ENCODE peak calls at places on chromosome 4, in ten cellular contexts. One of them, this sample, is unnamed. For H3K4me1, the result is how much of the 10 kb centered on the place peaks cover.

GRCh38 chr4:22670953-22671352 is 21.8 kb upstream of the GBA3 start:
- DNase-seq in cardiac muscle cell: peak
- DNase-seq in suprapubic skin: no peak
- DNase-seq in body of pancreas: no peak
- DNase-seq in ascending aorta: no peak
- DNase-seq in neuronal stem cell: no peak
- DNase-seq in aorta: no peak
- DNase-seq in IMR-90: peak
- DNase-seq in adrenal gland: no peak
- DNase-seq in SK-N-SH: no peak
- DNase-seq in this sample: no peak

GRCh38 chr4:138310991-138311390 is 68.8 kb upstream of the SLC7A11 start:
- DNase-seq in cardiac muscle cell: peak
- DNase-seq in IMR-90: peak
- DNase-seq in neuronal stem cell: no peak
- DNase-seq in adrenal gland: no peak
- DNase-seq in SK-N-SH: no peak
- DNase-seq in ascending aorta: no peak
- DNase-seq in suprapubic skin: no peak
- DNase-seq in body of pancreas: no peak
- DNase-seq in aorta: no peak
- DNase-seq in this sample: no peak

GRCh38 chr4:121421594-121421993 is 40.8 kb upstream of the QRFPR start:
- DNase-seq in suprapubic skin: no peak
- DNase-seq in ascending aorta: no peak
- DNase-seq in adrenal gland: no peak
- DNase-seq in aorta: no peak
- DNase-seq in SK-N-SH: no peak
- DNase-seq in neuronal stem cell: peak
- DNase-seq in body of pancreas: no peak
- DNase-seq in cardiac muscle cell: peak
- DNase-seq in IMR-90: no peak
- DNase-seq in this sample: no peak

GRCh38 chr4:104966349-104967033 is 180.2 kb upstream of the TET2 start:
- DNase-seq in suprapubic skin: no peak
- DNase-seq in adrenal gland: no peak
- DNase-seq in neuronal stem cell: no peak
- DNase-seq in SK-N-SH: no peak
- DNase-seq in aorta: no peak
- DNase-seq in cardiac muscle cell: peak
- DNase-seq in ascending aorta: no peak
- DNase-seq in body of pancreas: no peak
- DNase-seq in IMR-90: no peak
- DNase-seq in this sample: peak

GRCh38 chr4:182577411-182577810 is 334.2 kb downstream of the TENM3 start:
- DNase-seq in ascending aorta: no peak
- DNase-seq in body of pancreas: no peak
- DNase-seq in IMR-90: peak
- DNase-seq in neuronal stem cell: no peak
- DNase-seq in cardiac muscle cell: no peak
- DNase-seq in SK-N-SH: no peak
- DNase-seq in aorta: no peak
- DNase-seq in suprapubic skin: no peak
- DNase-seq in adrenal gland: no peak
- DNase-seq in this sample: no peak

GRCh38 chr4:56271121-56271520 is 116.2 kb downstream of the AASDH start:
- DNase-seq in ascending aorta: no peak
- DNase-seq in suprapubic skin: no peak
- DNase-seq in neuronal stem cell: no peak
- DNase-seq in cardiac muscle cell: no peak
- DNase-seq in adrenal gland: no peak
- DNase-seq in body of pancreas: no peak
- DNase-seq in IMR-90: no peak
- DNase-seq in aorta: no peak
- DNase-seq in SK-N-SH: no peak
- DNase-seq in this sample: no peak

GRCh38 chr4:189823611-189824010 is 117.1 kb upstream of the FRG1 start:
- DNase-seq in IMR-90: no peak
- DNase-seq in neuronal stem cell: no peak
- DNase-seq in aorta: no peak
- DNase-seq in suprapubic skin: no peak
- DNase-seq in ascending aorta: no peak
- DNase-seq in body of pancreas: no peak
- DNase-seq in cardiac muscle cell: no peak
- DNase-seq in SK-N-SH: no peak
- DNase-seq in adrenal gland: no peak
- DNase-seq in this sample: no peak

GRCh38 chr4:5893013-5893580 is at the start of gene CRMP1:
- DNase-seq in ascending aorta: no peak
- DNase-seq in neuronal stem cell: peak
- DNase-seq in SK-N-SH: peak
- DNase-seq in body of pancreas: peak
- DNase-seq in adrenal gland: no peak
- DNase-seq in cardiac muscle cell: peak
- DNase-seq in IMR-90: no peak
- DNase-seq in suprapubic skin: no peak
- DNase-seq in aorta: no peak
- DNase-seq in this sample: no peak

GRCh38 chr4:39941682-39942217 is 36.0 kb downstream of the PDS5A start:
- DNase-seq in ascending aorta: no peak
- DNase-seq in cardiac muscle cell: no peak
- DNase-seq in SK-N-SH: no peak
- DNase-seq in aorta: no peak
- DNase-seq in body of pancreas: no peak
- DNase-seq in suprapubic skin: no peak
- DNase-seq in IMR-90: no peak
- DNase-seq in adrenal gland: no peak
- DNase-seq in neuronal stem cell: no peak
- DNase-seq in this sample: no peak

GRCh38 chr4:27057053-27057452 is 196.4 kb downstream of the STIM2 start:
- DNase-seq in IMR-90: no peak
- DNase-seq in neuronal stem cell: no peak
- DNase-seq in ascending aorta: no peak
- DNase-seq in adrenal gland: no peak
- DNase-seq in cardiac muscle cell: no peak
- DNase-seq in SK-N-SH: no peak
- DNase-seq in suprapubic skin: no peak
- DNase-seq in aorta: no peak
- DNase-seq in body of pancreas: no peak
- DNase-seq in this sample: peak

GRCh38 chr4:168488800-168489404 is 8.0 kb upstream of the PALLD start:
- DNase-seq in adrenal gland: no peak
- DNase-seq in body of pancreas: no peak
- DNase-seq in cardiac muscle cell: no peak
- DNase-seq in aorta: no peak
- DNase-seq in neuronal stem cell: no peak
- DNase-seq in SK-N-SH: no peak
- DNase-seq in ascending aorta: no peak
- DNase-seq in suprapubic skin: no peak
- DNase-seq in IMR-90: no peak
- DNase-seq in this sample: no peak

GRCh38 chr4:133102612-133103409 is 46.3 kb upstream of the PCDH10 start:
- DNase-seq in aorta: no peak
- DNase-seq in cardiac muscle cell: peak
- DNase-seq in SK-N-SH: no peak
- DNase-seq in suprapubic skin: no peak
- DNase-seq in ascending aorta: no peak
- DNase-seq in neuronal stem cell: no peak
- DNase-seq in IMR-90: no peak
- DNase-seq in body of pancreas: no peak
- DNase-seq in adrenal gland: no peak
- DNase-seq in this sample: no peak

GRCh38 chr4:86482851-86483490 is 111.1 kb upstream of the PTPN13 start:
- DNase-seq in cardiac muscle cell: peak
- DNase-seq in neuronal stem cell: peak
- DNase-seq in suprapubic skin: no peak
- DNase-seq in ascending aorta: no peak
- DNase-seq in aorta: no peak
- DNase-seq in SK-N-SH: peak
- DNase-seq in body of pancreas: no peak
- DNase-seq in IMR-90: no peak
- DNase-seq in adrenal gland: no peak
- DNase-seq in this sample: no peak

GRCh38 chr4:8244001-8244757 is 25.4 kb upstream of the HTRA3 start:
- DNase-seq in suprapubic skin: no peak
- DNase-seq in cardiac muscle cell: no peak
- DNase-seq in SK-N-SH: no peak
- DNase-seq in adrenal gland: no peak
- DNase-seq in aorta: no peak
- DNase-seq in body of pancreas: no peak
- DNase-seq in IMR-90: no peak
- DNase-seq in ascending aorta: no peak
- DNase-seq in neuronal stem cell: no peak
- DNase-seq in this sample: no peak

GRCh38 chr4:138242830-138243149 is 641 bp upstream of the SLC7A11 start:
- DNase-seq in body of pancreas: no peak
- DNase-seq in SK-N-SH: no peak
- DNase-seq in ascending aorta: no peak
- DNase-seq in IMR-90: no peak
- DNase-seq in aorta: no peak
- DNase-seq in adrenal gland: no peak
- DNase-seq in suprapubic skin: no peak
- DNase-seq in neuronal stem cell: no peak
- DNase-seq in cardiac muscle cell: no peak
- DNase-seq in this sample: no peak

GRCh38 chr4:40299704-40300336 is 35.3 kb upstream of the CHRNA9 start:
- DNase-seq in aorta: no peak
- DNase-seq in body of pancreas: no peak
- DNase-seq in suprapubic skin: no peak
- DNase-seq in ascending aorta: no peak
- DNase-seq in cardiac muscle cell: no peak
- DNase-seq in SK-N-SH: no peak
- DNase-seq in adrenal gland: no peak
- DNase-seq in IMR-90: no peak
- DNase-seq in neuronal stem cell: no peak
- DNase-seq in this sample: no peak

GRCh38 chr4:139300431-139301142 is 718 bp upstream of the NAA15 start:
- DNase-seq in suprapubic skin: no peak
- DNase-seq in ascending aorta: no peak
- DNase-seq in neuronal stem cell: no peak
- DNase-seq in SK-N-SH: peak
- DNase-seq in aorta: no peak
- DNase-seq in cardiac muscle cell: peak
- DNase-seq in adrenal gland: no peak
- DNase-seq in IMR-90: peak
- DNase-seq in body of pancreas: peak
- DNase-seq in this sample: peak

GRCh38 chr4:25807101-25807728 is 55.6 kb downstream of the SEL1L3 start:
- DNase-seq in aorta: no peak
- DNase-seq in IMR-90: peak
- DNase-seq in adrenal gland: no peak
- DNase-seq in neuronal stem cell: no peak
- DNase-seq in SK-N-SH: no peak
- DNase-seq in ascending aorta: no peak
- DNase-seq in suprapubic skin: no peak
- DNase-seq in body of pancreas: no peak
- DNase-seq in cardiac muscle cell: no peak
- DNase-seq in this sample: no peak

GRCh38 chr4:88793473-88793872 is 95.8 kb upstream of the NAP1L5 start:
- DNase-seq in body of pancreas: no peak
- DNase-seq in IMR-90: no peak
- DNase-seq in ascending aorta: no peak
- DNase-seq in neuronal stem cell: no peak
- DNase-seq in cardiac muscle cell: no peak
- DNase-seq in suprapubic skin: no peak
- DNase-seq in adrenal gland: no peak
- DNase-seq in SK-N-SH: no peak
- DNase-seq in aorta: no peak
- DNase-seq in this sample: no peak

GRCh38 chr4:173522160-173522873 is 7.7 kb downstream of the HAND2 start:
- DNase-seq in suprapubic skin: peak
- DNase-seq in adrenal gland: no peak
- DNase-seq in SK-N-SH: peak
- DNase-seq in cardiac muscle cell: peak
- DNase-seq in ascending aorta: no peak
- DNase-seq in aorta: peak
- DNase-seq in body of pancreas: peak
- DNase-seq in neuronal stem cell: no peak
- DNase-seq in IMR-90: peak
- DNase-seq in this sample: peak
- H3K4me1 ChIP-seq in suprapubic skin: under half
- H3K4me1 ChIP-seq in adrenal gland: under half
- H3K4me1 ChIP-seq in SK-N-SH: under half
- H3K4me1 ChIP-seq in cardiac muscle cell: under half
- H3K4me1 ChIP-seq in ascending aorta: under half
- H3K4me1 ChIP-seq in aorta: under half
- H3K4me1 ChIP-seq in body of pancreas: under half
- H3K4me1 ChIP-seq in neuronal stem cell: under half
- H3K4me1 ChIP-seq in IMR-90: under half
- H3K4me1 ChIP-seq in this sample: under half

GRCh38 chr4:80336582-80336981 is 1.1 kb downstream of the CFAP299 start:
- DNase-seq in ascending aorta: no peak
- DNase-seq in SK-N-SH: peak
- DNase-seq in aorta: no peak
- DNase-seq in adrenal gland: no peak
- DNase-seq in suprapubic skin: no peak
- DNase-seq in IMR-90: peak
- DNase-seq in cardiac muscle cell: peak
- DNase-seq in neuronal stem cell: peak
- DNase-seq in body of pancreas: peak
- DNase-seq in this sample: peak
- H3K4me3 ChIP-seq in ascending aorta: peak
- H3K4me3 ChIP-seq in SK-N-SH: peak
- H3K4me3 ChIP-seq in aorta: no peak
- H3K4me3 ChIP-seq in adrenal gland: no peak
- H3K4me3 ChIP-seq in suprapubic skin: peak
- H3K4me3 ChIP-seq in IMR-90: no peak
- H3K4me3 ChIP-seq in cardiac muscle cell: no peak
- H3K4me3 ChIP-seq in neuronal stem cell: no peak
- H3K4me3 ChIP-seq in body of pancreas: no peak
- H3K4me3 ChIP-seq in this sample: peak

DNA sequence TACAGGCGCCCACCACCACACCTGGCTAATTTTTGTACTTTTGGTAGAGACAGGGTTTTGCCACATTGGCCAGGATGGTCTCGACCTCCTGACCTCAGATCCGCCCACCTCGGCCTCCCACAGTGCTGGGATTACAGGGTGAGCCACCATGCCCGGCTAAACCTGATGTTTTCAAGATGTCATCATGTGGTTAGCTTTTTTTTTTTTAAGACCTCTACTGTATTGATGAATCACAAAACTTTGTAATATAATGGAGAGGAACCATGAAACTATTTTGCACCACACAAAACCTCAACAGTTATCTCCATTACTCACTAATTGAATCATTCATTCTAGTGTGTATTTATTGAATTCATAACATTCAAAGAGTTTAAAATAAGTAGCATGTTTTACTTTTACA is 94.7 kb upstream of the NEIL3 start:
- DNase-seq in neuronal stem cell: no peak
- DNase-seq in adrenal gland: no peak
- DNase-seq in aorta: no peak
- DNase-seq in suprapubic skin: no peak
- DNase-seq in cardiac muscle cell: no peak
- DNase-seq in ascending aorta: no peak
- DNase-seq in body of pancreas: no peak
- DNase-seq in SK-N-SH: no peak
- DNase-seq in IMR-90: peak
- DNase-seq in this sample: no peak
- H3K27ac ChIP-seq in neuronal stem cell: no peak
- H3K27ac ChIP-seq in adrenal gland: no peak
- H3K27ac ChIP-seq in aorta: no peak
- H3K27ac ChIP-seq in suprapubic skin: no peak
- H3K27ac ChIP-seq in cardiac muscle cell: no peak
- H3K27ac ChIP-seq in ascending aorta: no peak
- H3K27ac ChIP-seq in body of pancreas: no peak
- H3K27ac ChIP-seq in SK-N-SH: no peak
- H3K27ac ChIP-seq in IMR-90: no peak
- H3K27ac ChIP-seq in this sample: no peak

GRCh38 chr4:123651127-123651526 is 254.5 kb downstream of the SPRY1 start:
- DNase-seq in body of pancreas: no peak
- DNase-seq in neuronal stem cell: no peak
- DNase-seq in cardiac muscle cell: peak
- DNase-seq in IMR-90: no peak
- DNase-seq in SK-N-SH: no peak
- DNase-seq in aorta: no peak
- DNase-seq in ascending aorta: no peak
- DNase-seq in suprapubic skin: no peak
- DNase-seq in adrenal gland: no peak
- DNase-seq in this sample: no peak
- H3K4me1 ChIP-seq in body of pancreas: under half
- H3K4me1 ChIP-seq in neuronal stem cell: under half
- H3K4me1 ChIP-seq in cardiac muscle cell: under half
- H3K4me1 ChIP-seq in IMR-90: under half
- H3K4me1 ChIP-seq in SK-N-SH: under half
- H3K4me1 ChIP-seq in aorta: under half
- H3K4me1 ChIP-seq in ascending aorta: under half
- H3K4me1 ChIP-seq in suprapubic skin: under half
- H3K4me1 ChIP-seq in adrenal gland: under half
- H3K4me1 ChIP-seq in this sample: under half